ENCODE peak calls at places on chromosomes 3 and 15, in ten cellular contexts. J, V, G, W, R, O, T, I, L and F are unnamed samples.
A peak's percentile ranks its signal among the peaks of the same experiment; 100 is the strongest.

GRCh38 chr15:74907277-74907870 is 723 bp upstream of the FAM219B start:
- DNase-seq in J (peak; percentile 48), V (peak; percentile 21), G (no peak), W (no peak), R (no peak), O (peak; percentile 17), T (no peak), I (peak; percentile 30), L (no peak), F (no peak)

GRCh38 chr3:51388286-51389029 is 2.6 kb upstream of the RBM15B start:
- DNase-seq in J (no peak), V (peak; percentile 18), G (no peak), W (peak; percentile 33), R (peak; percentile 25), O (peak; percentile 20), T (no peak), I (peak; percentile 75), L (no peak), F (no peak)

GRCh38 chr3:146164506-146164905 is 3.5 kb upstream of the PLOD2 start:
- DNase-seq in J (no peak), V (no peak), G (no peak), W (no peak), R (no peak), O (no peak), T (no peak), I (no peak), L (no peak), F (no peak)

GRCh38 chr3:181660337-181660736 is 51.4 kb upstream of the SOX2 start:
- DNase-seq in J (no peak), V (no peak), G (no peak), W (no peak), R (no peak), O (no peak), T (no peak), I (no peak), L (no peak), F (no peak)

GRCh38 chr3:189392969-189393368 is 221.2 kb downstream of the TPRG1 start:
- DNase-seq in J (no peak), V (peak; percentile 18), G (peak; percentile 3), W (no peak), R (no peak), O (peak; percentile 3), T (peak; percentile 91), I (no peak), L (no peak), F (no peak)

GRCh38 chr3:24123596-24123995 is 178.5 kb downstream of the NR1D2 start:
- DNase-seq in J (no peak), V (no peak), G (peak; percentile 18), W (no peak), R (no peak), O (peak; percentile 50), T (no peak), I (no peak), L (no peak), F (no peak)

GRCh38 chr15:86079491-86080266 is at the start of gene AGBL1:
- DNase-seq in J (peak; percentile 98), V (no peak), G (no peak), W (no peak), R (no peak), O (no peak), T (no peak), I (no peak), L (no peak), F (no peak)

GRCh38 chr3:169112153-169112892 is 551.2 kb downstream of the MECOM start:
- DNase-seq in J (no peak), V (no peak), G (peak; percentile 88), W (no peak), R (no peak), O (peak; percentile 70), T (peak; percentile 67), I (peak; percentile 95), L (no peak), F (no peak)

GRCh38 chr3:134369231-134369741 is 5.0 kb downstream of the AMOTL2 start:
- DNase-seq in J (peak; percentile 14), V (no peak), G (peak; percentile 87), W (no peak), R (no peak), O (peak; percentile 76), T (no peak), I (no peak), L (no peak), F (no peak)

GRCh38 chr15:90414408-90415028 is 26.5 kb downstream of the IQGAP1 start:
- DNase-seq in J (no peak), V (no peak), G (peak; percentile 66), W (no peak), R (peak; percentile 53), O (peak; percentile 34), T (peak; percentile 55), I (peak; percentile 88), L (no peak), F (no peak)